ENCODE peak calls at places on chromosome 6, in nine cellular contexts. Q is GM10248; O is NCI-H2171; P is coronary artery; F is stimulated activated CD4-positive, alpha-beta T cell treated with anti-CD3 and anti-CD28 coated beads, Interleukin-15, amount 100 ng/mL, for 1 hour; N is amniotic stem cell; G is IMR-90; X is stimulated activated CD8-positive, alpha-beta memory T cell treated with anti-CD3 and anti-CD28 coated beads, Interleukin-4, amount 100 ng/mL, for 1 hour; D is stomach. C is an unnamed sample.

GRCh38 chr6:155493694-155494143 is 38.1 kb upstream of the NOX3 start:
- DNase-seq in Q (peak; percentile 39), O (no peak), P (peak; percentile 78), F (no peak), N (peak; percentile 98), G (peak; percentile 100), X (no peak), D (peak; percentile 46), C (peak; percentile 35)

GRCh38 chr6:170371588-170371987 is 65.0 kb downstream of the FAM120B start:
- DNase-seq in Q (no peak), O (no peak), P (no peak), F (no peak), N (no peak), G (peak; percentile 5), X (no peak), D (no peak), C (peak; percentile 60)

GRCh38 chr6:13537527-13537897 is 36.9 kb upstream of the SIRT5 start:
- DNase-seq in Q (no peak), O (no peak), P (no peak), F (no peak), N (no peak), G (no peak), X (no peak), D (no peak), C (no peak)

GRCh38 chr6:3301506-3301905 is 42.8 kb downstream of the PSMG4 start:
- DNase-seq in Q (no peak), O (no peak), P (no peak), F (no peak), N (no peak), G (no peak), X (no peak), D (no peak), C (no peak)

GRCh38 chr6:84027340-84028183 is 6.0 kb upstream of the MRAP2 start:
- DNase-seq in Q (no peak), O (peak; percentile 89), P (peak; percentile 81), F (no peak), N (peak; percentile 68), G (peak; percentile 21), X (no peak), D (peak; percentile 67), C (no peak)

GRCh38 chr6:21396313-21396712 is 197.2 kb upstream of the SOX4 start:
- DNase-seq in Q (no peak), O (no peak), P (no peak), F (no peak), N (no peak), G (peak; percentile 60), X (no peak), D (no peak), C (no peak)

GRCh38 chr6:87684895-87685654 is 17.0 kb downstream of the AKIRIN2 start:
- DNase-seq in Q (no peak), O (no peak), P (no peak), F (no peak), N (no peak), G (no peak), X (no peak), D (no peak), C (no peak)

GRCh38 chr6:129546702-129547101 is 163.3 kb downstream of the ARHGAP18 start:
- DNase-seq in Q (no peak), O (no peak), P (no peak), F (no peak), N (no peak), G (no peak), X (no peak), D (no peak), C (no peak)

GRCh38 chr6:138774370-138774769 is 801 bp downstream of the CCDC28A start:
- DNase-seq in Q (no peak), O (no peak), P (no peak), F (no peak), N (no peak), G (no peak), X (no peak), D (no peak), C (no peak)

GRCh38 chr6:64489760-64490159 is 854.2 kb downstream of the PHF3 start:
- DNase-seq in Q (no peak), O (no peak), P (no peak), F (no peak), N (no peak), G (no peak), X (no peak), D (no peak), C (no peak)

GRCh38 chr6:147297663-147298313 is 93.6 kb downstream of the STXBP5 start:
- DNase-seq in Q (no peak), O (no peak), P (no peak), F (no peak), N (no peak), G (peak; percentile 26), X (no peak), D (no peak), C (no peak)